ENCODE peak calls at places on chromosome X, in nine cellular contexts. A is WTC11; F is AG10803; B is GM12892; H is gastrocnemius medialis; N is stimulated activated CD4-positive, alpha-beta T cell treated with anti-CD3 and anti-CD28 coated beads, Interleukin-15, amount 100 ng/mL, for 1 hour; P is NAMALWA; M is SJSA1; S is RPMI8226. Z is an unnamed sample.

GRCh38 chrX:140580478-140580877 is 75.6 kb upstream of the SOX3 start:
- DNase-seq in A (no peak), F (no peak), B (no peak), H (no peak), N (no peak), P (no peak), M (no peak), S (no peak), Z (no peak)

GRCh38 chrX:101260435-101260834 is 30.7 kb downstream of the TAF7L start:
- DNase-seq in A (peak), F (peak), B (no peak), H (no peak), N (no peak), P (no peak), M (no peak), S (no peak), Z (no peak)

GRCh38 chrX:19040373-19040772 is 56.5 kb upstream of the PHKA2 start:
- DNase-seq in A (no peak), F (no peak), B (no peak), H (no peak), N (no peak), P (peak), M (no peak), S (no peak), Z (no peak)

GRCh38 chrX:101265869-101266428 is 25.2 kb downstream of the TAF7L start:
- DNase-seq in A (no peak), F (peak), B (no peak), H (no peak), N (no peak), P (no peak), M (peak), S (no peak), Z (no peak)

GRCh38 chrX:155054255-155054654 is 16.7 kb downstream of the CMC4 start:
- DNase-seq in A (no peak), F (no peak), B (no peak), H (no peak), N (no peak), P (no peak), M (no peak), S (no peak), Z (no peak)

GRCh38 chrX:129540725-129541184 is 696 bp downstream of the OCRL start:
- DNase-seq in A (peak), F (peak), B (peak), H (peak), N (no peak), P (peak), M (peak), S (peak), Z (no peak)

GRCh38 chrX:53000447-53001208 is 42.3 kb upstream of the FAM156A start:
- DNase-seq in A (no peak), F (no peak), B (no peak), H (no peak), N (no peak), P (no peak), M (no peak), S (no peak), Z (no peak)

GRCh38 chrX:66498672-66499296 is 140.1 kb downstream of the EDA2R start:
- DNase-seq in A (no peak), F (no peak), B (no peak), H (no peak), N (no peak), P (no peak), M (no peak), S (no peak), Z (no peak)

GRCh38 chrX:28058906-28059305 is 77.7 kb upstream of the DCAF8L1 start:
- DNase-seq in A (no peak), F (no peak), B (no peak), H (no peak), N (no peak), P (no peak), M (no peak), S (peak), Z (no peak)

GRCh38 chrX:9134341-9134740 is 100.4 kb upstream of the FAM9B start:
- DNase-seq in A (no peak), F (no peak), B (no peak), H (peak), N (no peak), P (no peak), M (no peak), S (no peak), Z (no peak)

GRCh38 chrX:55057691-55058249 is 17.1 kb upstream of the PAGE2B start:
- DNase-seq in A (peak), F (peak), B (no peak), H (no peak), N (no peak), P (peak), M (peak), S (peak), Z (no peak)

GRCh38 chrX:130347336-130347735 is 7.6 kb downstream of the SLC25A14 start:
- DNase-seq in A (no peak), F (peak), B (no peak), H (no peak), N (no peak), P (no peak), M (no peak), S (no peak), Z (no peak)

GRCh38 chrX:10634681-10635161 is 14.3 kb upstream of the MID1 start:
- DNase-seq in A (no peak), F (peak), B (no peak), H (no peak), N (no peak), P (no peak), M (peak), S (no peak), Z (no peak)

GRCh38 chrX:31036895-31037294 is 34.9 kb downstream of the FTHL17 start:
- DNase-seq in A (peak), F (peak), B (no peak), H (peak), N (no peak), P (peak), M (peak), S (peak), Z (no peak)

GRCh38 chrX:1448793-1449580 is 3.7 kb downstream of the ASMTL start:
- DNase-seq in A (no peak), F (no peak), B (no peak), H (peak), N (no peak), P (no peak), M (no peak), S (no peak), Z (no peak)

GRCh38 chrX:77118686-77119085 is 328.5 kb upstream of the FGF16 start:
- DNase-seq in A (no peak), F (no peak), B (no peak), H (no peak), N (no peak), P (no peak), M (no peak), S (no peak), Z (no peak)

GRCh38 chrX:150730719-150731118 is 37.5 kb downstream of the MTMR1 start:
- DNase-seq in A (no peak), F (peak), B (no peak), H (no peak), N (no peak), P (no peak), M (no peak), S (no peak), Z (no peak)

GRCh38 chrX:150841466-150842197 is 56.8 kb downstream of the CD99L2 start:
- DNase-seq in A (no peak), F (peak), B (no peak), H (no peak), N (no peak), P (no peak), M (no peak), S (no peak), Z (no peak)

GRCh38 chrX:69162466-69162865 is 2.8 kb downstream of the PJA1 start:
- DNase-seq in A (no peak), F (no peak), B (no peak), H (no peak), N (no peak), P (no peak), M (no peak), S (no peak), Z (no peak)

GRCh38 chrX:151019837-151020236 is 36.7 kb downstream of the HMGB3 start:
- DNase-seq in A (no peak), F (peak), B (no peak), H (no peak), N (no peak), P (no peak), M (no peak), S (no peak), Z (no peak)

GRCh38 chrX:74248889-74249288 is 55.1 kb upstream of the ZCCHC13 start:
- DNase-seq in A (peak), F (peak), B (no peak), H (no peak), N (no peak), P (no peak), M (peak), S (no peak), Z (no peak)

GRCh38 chrX:104113237-104113965 is 1.1 kb downstream of the ZCCHC18 start:
- DNase-seq in A (peak), F (peak), B (no peak), H (peak), N (peak), P (peak), M (peak), S (peak), Z (no peak)

GRCh38 chrX:119288890-119289393 is 52.9 kb downstream of the PGRMC1 start:
- DNase-seq in A (no peak), F (no peak), B (no peak), H (no peak), N (no peak), P (no peak), M (no peak), S (no peak), Z (no peak)

GRCh38 chrX:31279359-31279758 is 207.5 kb upstream of the FTHL17 start:
- DNase-seq in A (no peak), F (no peak), B (no peak), H (no peak), N (no peak), P (no peak), M (peak), S (no peak), Z (no peak)

GRCh38 chrX:152220612-152221011 is 82.2 kb upstream of the MAGEA10 start:
- DNase-seq in A (no peak), F (no peak), B (no peak), H (no peak), N (no peak), P (no peak), M (no peak), S (no peak), Z (no peak)

GRCh38 chrX:53882331-53882730 is 161.9 kb downstream of the PHF8 start:
- DNase-seq in A (no peak), F (peak), B (no peak), H (no peak), N (no peak), P (no peak), M (peak), S (no peak), Z (no peak)

GRCh38 chrX:9724711-9725110 is 40.9 kb downstream of the GPR143 start:
- DNase-seq in A (no peak), F (peak), B (no peak), H (no peak), N (no peak), P (no peak), M (no peak), S (no peak), Z (no peak)

GRCh38 chrX:77564824-77565223 is 117.6 kb downstream of the FGF16 start:
- DNase-seq in A (no peak), F (no peak), B (no peak), H (no peak), N (no peak), P (no peak), M (no peak), S (no peak), Z (no peak)

GRCh38 chrX:133413218-133413925 is 1.9 kb downstream of the GPC4 start:
- DNase-seq in A (no peak), F (no peak), B (no peak), H (peak), N (no peak), P (no peak), M (peak), S (no peak), Z (no peak)

GRCh38 chrX:37652589-37653271 is 32.9 kb upstream of the XK start:
- DNase-seq in A (no peak), F (no peak), B (no peak), H (no peak), N (no peak), P (no peak), M (no peak), S (no peak), Z (no peak)

GRCh38 chrX:18897611-18898010 is 86.3 kb downstream of the PHKA2 start:
- DNase-seq in A (no peak), F (no peak), B (no peak), H (no peak), N (no peak), P (no peak), M (no peak), S (no peak), Z (no peak)

GRCh38 chrX:20743054-20743453 is 476.3 kb upstream of the RPS6KA3 start:
- DNase-seq in A (no peak), F (no peak), B (no peak), H (no peak), N (no peak), P (no peak), M (no peak), S (no peak), Z (no peak)